ENCODE peak calls at places on chromosomes 16 and 17, in eight cellular contexts. U, F, R, J, M, I, S and V are unnamed samples.
A peak's percentile ranks its signal among the peaks of the same experiment; 100 is the strongest.

GRCh38 chr16:88640520-88641247 is 2.3 kb downstream of the IL17C start:
- DNase-seq in U (no peak), F (no peak), R (no peak), J (no peak), M (no peak), I (no peak), S (no peak), V (no peak)

GRCh38 chr16:68936729-68937631 is 93.6 kb downstream of the TANGO6 start:
- DNase-seq in U (no peak), F (no peak), R (no peak), J (no peak), M (peak; percentile 35), I (no peak), S (no peak), V (no peak)

GRCh38 chr16:87713469-87714229 is 52.1 kb downstream of the KLHDC4 start:
- DNase-seq in U (no peak), F (no peak), R (peak; percentile 49), J (peak; percentile 76), M (no peak), I (no peak), S (no peak), V (no peak)

GRCh38 chr17:7464081-7464480 is 15.3 kb downstream of the ZBTB4 start:
- DNase-seq in U (no peak), F (no peak), R (no peak), J (no peak), M (no peak), I (no peak), S (no peak), V (no peak)

GRCh38 chr17:17077101-17077500 is 34.8 kb downstream of the MPRIP start:
- DNase-seq in U (no peak), F (no peak), R (no peak), J (no peak), M (no peak), I (no peak), S (no peak), V (no peak)

GRCh38 chr16:82748026-82748425 is 121.3 kb downstream of the CDH13 start:
- DNase-seq in U (no peak), F (peak; percentile 77), R (no peak), J (no peak), M (peak; percentile 80), I (peak; percentile 14), S (no peak), V (peak; percentile 19)

GRCh38 chr16:70675851-70676513 is 9.9 kb downstream of the MTSS2 start:
- DNase-seq in U (no peak), F (peak; percentile 76), R (no peak), J (no peak), M (no peak), I (no peak), S (no peak), V (no peak)

GRCh38 chr16:49986351-49987124 is 38.5 kb upstream of the CNEP1R1 start:
- DNase-seq in U (no peak), F (peak; percentile 55), R (no peak), J (no peak), M (peak; percentile 72), I (no peak), S (no peak), V (no peak)

GRCh38 chr17:50207792-50208567 is 6.5 kb upstream of the COL1A1 start:
- DNase-seq in U (no peak), F (no peak), R (no peak), J (no peak), M (no peak), I (no peak), S (no peak), V (no peak)

GRCh38 chr17:1762233-1762905 is 509 bp downstream of the SERPINF1 start:
- DNase-seq in U (no peak), F (peak; percentile 86), R (no peak), J (no peak), M (peak; percentile 28), I (peak; percentile 45), S (no peak), V (no peak)

GRCh38 chr16:10868562-10869469 is 8.2 kb upstream of the CIITA start:
- DNase-seq in U (no peak), F (peak; percentile 80), R (no peak), J (no peak), M (no peak), I (peak; percentile 64), S (peak; percentile 74), V (no peak)

GRCh38 chr16:57834936-57835335 is 32.6 kb upstream of the KIFC3 start:
- DNase-seq in U (no peak), F (no peak), R (no peak), J (no peak), M (peak; percentile 23), I (no peak), S (no peak), V (no peak)

GRCh38 chr16:80527297-80527696 is 13.5 kb upstream of the DYNLRB2 start:
- DNase-seq in U (no peak), F (no peak), R (no peak), J (peak; percentile 67), M (peak; percentile 7), I (peak; percentile 25), S (no peak), V (peak; percentile 35)

GRCh38 chr17:78236362-78237127 is 5.1 kb downstream of the TMEM235 start:
- DNase-seq in U (no peak), F (no peak), R (no peak), J (no peak), M (no peak), I (no peak), S (no peak), V (no peak)

GRCh38 chr17:27217631-27218030 is 76.3 kb upstream of the WSB1 start:
- DNase-seq in U (peak; percentile 89), F (no peak), R (no peak), J (no peak), M (no peak), I (no peak), S (no peak), V (no peak)

GRCh38 chr16:4140652-4141051 is 24.4 kb upstream of the ADCY9 start:
- DNase-seq in U (peak; percentile 38), F (no peak), R (no peak), J (no peak), M (no peak), I (no peak), S (no peak), V (no peak)

GRCh38 chr17:52148288-52148968 is 10.1 kb downstream of the CA10 start:
- DNase-seq in U (no peak), F (no peak), R (no peak), J (no peak), M (no peak), I (no peak), S (no peak), V (no peak)

GRCh38 chr16:471353-472198 is 46.1 kb downstream of the RAB11FIP3 start:
- DNase-seq in U (no peak), F (peak; percentile 69), R (no peak), J (no peak), M (peak; percentile 97), I (no peak), S (no peak), V (no peak)

GRCh38 chr17:67245073-67245693 is at the start of gene HELZ:
- DNase-seq in U (peak; percentile 25), F (peak; percentile 90), R (peak; percentile 65), J (peak; percentile 87), M (peak; percentile 86), I (peak; percentile 81), S (peak; percentile 72), V (peak; percentile 88)

GRCh38 chr16:88508868-88509748 is 56.0 kb downstream of the ZFPM1 start:
- DNase-seq in U (no peak), F (peak; percentile 62), R (no peak), J (no peak), M (no peak), I (peak; percentile 91), S (no peak), V (peak; percentile 89)

GRCh38 chr17:10172241-10172741 is 26.1 kb downstream of the GAS7 start:
- DNase-seq in U (no peak), F (no peak), R (no peak), J (no peak), M (peak; percentile 51), I (peak; percentile 43), S (peak; percentile 25), V (no peak)

GRCh38 chr17:29084476-29085148 is 41.7 kb downstream of the PIPOX start:
- DNase-seq in U (no peak), F (no peak), R (no peak), J (no peak), M (no peak), I (peak; percentile 61), S (no peak), V (no peak)

GRCh38 chr17:17860761-17861107 is 23.9 kb upstream of the SREBF1 start:
- DNase-seq in U (no peak), F (no peak), R (no peak), J (no peak), M (no peak), I (no peak), S (no peak), V (no peak)

GRCh38 chr17:181213-182163 is at the start of gene DOC2B:
- DNase-seq in U (no peak), F (peak; percentile 85), R (no peak), J (no peak), M (peak; percentile 76), I (peak; percentile 69), S (no peak), V (peak; percentile 25)